ENCODE peak calls at places on chromosomes 11 and 22, in five cellular contexts. R is cardiac fibroblast, Y is ovary, D is Calu3, L is AG10803. E is an unnamed sample.

GRCh38 chr11:35873721-35874120 is 70.1 kb upstream of the LDLRAD3 start:
- DNase-seq in R (no peak), Y (no peak), D (peak; percentile 4), L (no peak), E (no peak)

GRCh38 chr11:12769834-12770345 is 95.7 kb downstream of the TEAD1 start:
- DNase-seq in R (peak; percentile 89), Y (no peak), D (peak; percentile 35), L (peak; percentile 89), E (peak; percentile 86)

GRCh38 chr22:17807571-17808410 is 33.5 kb upstream of the BID start:
- DNase-seq in R (peak; percentile 41), Y (no peak), D (no peak), L (peak; percentile 70), E (no peak)

GRCh38 chr22:22565991-22566390 is 6.9 kb upstream of the PRAME start:
- DNase-seq in R (peak; percentile 41), Y (no peak), D (no peak), L (no peak), E (peak; percentile 44)

GRCh38 chr11:73944085-73944484 is 6.7 kb upstream of the DNAJB13 start:
- DNase-seq in R (no peak), Y (no peak), D (no peak), L (no peak), E (no peak)

GRCh38 chr11:19836666-19837065 is 124.0 kb downstream of the NAV2 start:
- DNase-seq in R (no peak), Y (no peak), D (no peak), L (no peak), E (no peak)

GRCh38 chr22:40567106-40567505 is 69.4 kb downstream of the MRTFA start:
- DNase-seq in R (no peak), Y (no peak), D (no peak), L (peak; percentile 33), E (peak; percentile 16)

GRCh38 chr11:114229062-114229450 is 67.1 kb upstream of the NNMT start:
- DNase-seq in R (no peak), Y (no peak), D (no peak), L (no peak), E (no peak)

GRCh38 chr22:22196018-22196533 is 48.5 kb upstream of the VPREB1 start:
- DNase-seq in R (no peak), Y (no peak), D (no peak), L (no peak), E (no peak)

GRCh38 chr11:128653828-128654231 is 40.0 kb upstream of the FLI1 start:
- DNase-seq in R (peak; percentile 29), Y (no peak), D (peak; percentile 25), L (peak; percentile 63), E (peak; percentile 27)

GRCh38 chr11:109285465-109285864 is 136.5 kb upstream of the C11orf87 start:
- DNase-seq in R (no peak), Y (no peak), D (no peak), L (no peak), E (no peak)

GRCh38 chr22:19995611-19996339 is 20.8 kb downstream of the ARVCF start:
- DNase-seq in R (peak; percentile 90), Y (no peak), D (no peak), L (peak; percentile 79), E (no peak)

DNA sequence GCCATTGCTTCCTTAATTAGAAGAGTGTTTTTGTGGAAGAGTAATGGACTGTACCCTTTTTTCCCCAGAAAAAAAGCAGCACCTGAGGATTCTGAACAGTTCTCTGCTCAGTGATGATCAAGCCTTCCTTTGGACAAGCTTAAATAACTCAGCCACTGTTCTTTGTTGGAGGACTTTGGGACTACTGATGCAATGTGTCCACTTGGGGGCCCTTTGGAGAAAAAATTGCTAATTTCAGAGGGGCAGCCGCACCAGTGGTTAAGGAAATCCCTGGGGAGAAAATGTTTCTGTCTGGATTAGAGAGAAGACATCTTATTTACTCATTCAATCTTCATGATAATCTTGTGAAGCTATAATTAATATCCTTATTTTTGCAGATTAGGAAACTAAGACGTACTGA is 5.3 kb upstream of the KMT2A start:
- DNase-seq in R (no peak), Y (no peak), D (no peak), L (no peak), E (no peak)
- TF ChIP-seq CTCF in R (peak; percentile 3), Y (no peak), D (no peak), L (peak; percentile 3), E (no peak)

GRCh38 chr11:118908931-118909618 is 16.7 kb downstream of the BCL9L start:
- DNase-seq in R (peak; percentile 95), Y (peak; percentile 92), D (no peak), L (peak; percentile 96), E (peak; percentile 48)
- TF ChIP-seq CTCF in R (no peak), Y (no peak), D (no peak), L (no peak), E (no peak)

GRCh38 chr22:45212306-45212709 is 28.4 kb downstream of the KIAA0930 start:
- DNase-seq in R (peak; percentile 88), Y (peak; percentile 85), D (no peak), L (peak; percentile 92), E (peak; percentile 94)
- TF ChIP-seq CTCF in R (no peak), Y (no peak), D (no peak), L (no peak), E (no peak)

DNA sequence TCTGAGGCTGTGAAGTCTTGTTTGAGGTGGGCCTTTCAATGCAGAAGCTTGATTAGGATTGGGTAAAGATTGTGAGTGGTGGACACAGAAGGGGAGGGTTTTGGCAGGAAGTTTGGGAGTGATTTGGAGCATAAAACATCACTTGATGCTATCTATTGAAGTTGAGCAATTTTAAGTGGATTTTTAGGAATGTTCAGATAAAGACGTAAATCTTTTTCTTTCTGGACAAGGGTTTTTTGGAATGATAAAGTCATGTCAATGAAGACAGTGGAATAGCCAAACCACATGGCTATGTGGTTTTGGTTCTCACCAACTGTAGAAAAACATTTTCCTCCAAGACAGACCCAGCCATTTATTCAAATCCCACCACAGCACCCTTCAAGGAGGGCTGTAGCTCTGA is 111.2 kb upstream of the SNX19 start:
- DNase-seq in R (peak; percentile 42), Y (no peak), D (no peak), L (peak; percentile 18), E (no peak)
- TF ChIP-seq CTCF in R (no peak), Y (no peak), D (no peak), L (no peak), E (no peak)

GRCh38 chr11:31509412-31510345 is at the start of the genes ELP4 and IMMP1L:
- DNase-seq in R (peak; percentile 96), Y (peak; percentile 97), D (peak; percentile 94), L (peak; percentile 94), E (peak; percentile 98)

GRCh38 chr11:31512117-31512516 is 2.5 kb downstream of the ELP4 start:
- DNase-seq in R (no peak), Y (no peak), D (no peak), L (no peak), E (no peak)

DNA sequence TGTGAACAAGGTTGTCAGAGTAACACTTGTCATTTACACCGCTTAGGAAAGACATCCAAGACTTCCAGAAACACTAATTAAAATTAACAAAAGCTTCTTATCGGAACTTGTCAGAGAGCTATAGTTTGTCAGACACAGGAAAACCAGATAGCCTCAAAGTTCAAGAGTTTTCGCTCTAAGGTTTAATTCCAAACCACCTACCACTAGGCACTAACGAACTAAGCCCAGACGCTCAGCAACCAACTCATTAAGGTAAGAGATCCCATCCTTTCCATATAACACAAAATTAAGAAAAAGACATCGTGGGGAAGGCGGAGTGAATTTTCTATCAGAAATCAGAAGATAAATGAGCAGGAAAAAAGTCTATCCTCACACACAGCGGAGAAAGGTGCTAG is 408 bp downstream of the IMMP1L start:
- DNase-seq in R (no peak), Y (no peak), D (no peak), L (no peak), E (no peak)
- TF ChIP-seq CTCF in R (no peak), Y (no peak), D (no peak), L (no peak), E (no peak)

DNA sequence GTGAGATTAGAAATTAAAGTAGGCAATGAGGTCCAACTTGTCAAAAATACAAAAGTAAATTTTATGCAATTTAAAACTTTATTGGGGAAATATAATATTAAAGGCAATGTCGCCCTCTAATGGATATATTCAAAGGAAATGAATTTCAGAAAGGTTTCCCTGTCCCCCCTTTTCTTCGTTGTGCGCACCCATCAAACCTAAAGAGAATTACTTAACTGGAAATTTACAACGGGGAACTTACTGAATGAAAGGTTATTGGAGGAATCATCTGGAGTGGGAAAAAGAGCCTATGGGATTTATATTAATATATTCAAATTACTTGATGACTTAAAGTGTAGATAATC is 1.7 kb upstream of the ABTB2 start:
- DNase-seq in R (no peak), Y (no peak), D (no peak), L (no peak), E (no peak)
- TF ChIP-seq CTCF in R (no peak), Y (peak; percentile 38), D (no peak), L (no peak), E (peak; percentile 41)

DNA sequence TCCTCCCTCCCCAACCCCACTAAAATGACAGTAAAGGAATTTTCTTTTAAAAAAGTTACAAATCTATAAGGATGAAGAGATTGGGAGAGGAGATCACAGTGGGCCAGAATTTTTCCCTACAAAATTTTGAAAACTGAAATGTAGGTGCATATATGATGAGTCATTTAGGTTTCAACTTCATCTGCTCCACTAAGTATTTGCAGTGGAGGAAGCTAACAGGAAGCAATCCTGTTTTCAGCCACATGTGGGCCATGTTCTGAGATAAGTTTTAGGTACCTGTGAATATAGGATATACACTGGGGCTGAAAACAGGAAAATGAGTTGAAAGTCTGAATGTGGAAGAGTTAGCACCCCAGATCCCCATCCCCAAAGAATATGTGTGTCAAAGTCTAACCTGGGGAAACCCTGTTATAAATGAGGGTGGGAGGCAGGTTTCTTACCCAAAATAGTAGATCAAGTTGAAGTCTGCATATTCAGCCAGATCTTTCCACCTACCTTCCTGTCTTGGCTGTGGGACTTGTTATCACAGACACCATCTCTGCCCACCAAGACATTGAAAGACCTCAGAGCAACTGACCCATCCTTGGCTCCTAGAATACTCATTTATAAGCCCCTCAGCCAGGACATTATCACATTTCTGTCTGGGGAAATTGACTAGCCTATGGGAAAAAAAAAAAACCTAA is 87.3 kb downstream of the PACS1 start:
- DNase-seq in R (no peak), Y (no peak), D (no peak), L (no peak), E (no peak)
- TF ChIP-seq CTCF in R (no peak), Y (no peak), D (no peak), L (no peak), E (no peak)

DNA sequence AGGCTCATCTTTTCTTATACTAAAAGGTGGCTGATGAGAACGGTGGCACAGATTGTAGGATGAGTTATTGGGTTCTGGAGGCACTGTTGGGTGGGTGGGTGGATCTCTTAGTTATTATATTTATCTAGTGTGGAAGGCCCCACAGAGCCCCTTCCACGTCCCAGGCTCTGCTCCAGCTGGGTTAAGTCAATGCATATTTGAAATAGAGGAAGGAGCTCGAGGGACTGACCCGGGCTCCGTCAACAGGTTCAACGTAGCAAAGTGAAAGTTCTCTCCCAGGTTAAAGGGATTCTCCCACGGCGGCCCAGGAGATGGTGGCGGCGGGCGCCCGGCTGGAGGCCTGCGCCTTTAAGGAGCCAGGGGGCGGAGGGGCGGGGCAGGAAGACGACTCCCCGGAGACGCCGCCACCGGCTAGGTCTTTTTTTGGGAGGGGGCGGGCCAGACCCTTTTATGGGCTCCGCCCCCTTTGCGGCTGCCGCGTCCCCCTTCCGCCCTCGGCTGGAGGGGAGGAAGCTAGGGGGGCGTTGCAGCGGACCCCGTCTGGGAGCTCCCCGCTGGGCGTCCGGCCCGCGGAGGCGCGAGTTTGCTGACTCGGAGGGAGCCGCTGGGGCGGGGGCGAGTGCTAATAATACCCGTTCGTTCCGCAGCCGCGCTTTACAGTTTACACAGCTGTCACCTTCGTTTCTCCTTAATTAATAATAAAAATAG is 1.5 kb upstream of the INPPL1 start:
- DNase-seq in R (peak; percentile 96), Y (peak; percentile 96), D (peak; percentile 95), L (peak; percentile 87), E (peak; percentile 94)
- TF ChIP-seq CTCF in R (peak; percentile 19), Y (peak; percentile 48), D (peak; percentile 29), L (peak; percentile 28), E (no peak)

GRCh38 chr11:33716236-33716635 is 15.6 kb upstream of the C11orf91 start:
- DNase-seq in R (peak; percentile 58), Y (no peak), D (no peak), L (peak; percentile 46), E (peak; percentile 86)
- TF ChIP-seq CTCF in R (peak; percentile 36), Y (no peak), D (peak; percentile 17), L (peak; percentile 56), E (peak; percentile 45)

E was measured in MCF 10A.